ENCODE peak calls at places on chromosomes 4 and X, in nine cellular contexts. O is K562, B is uterus, N is adrenal gland, Q is lower lobe of right lung, W is IMR-90, Y is tibial nerve, M is right lobe of liver, S is left ventricle myocardium inferior. P is an unnamed sample. For H3K4me1, the result is how much of the 10 kb centered on the place peaks cover.

GRCh38 chr4:924107-925096 is 7.7 kb downstream of the GAK start:
- DNase-seq in Q (no peak), N (no peak), W (peak), S (no peak), Y (no peak), B (no peak), M (no peak), O (peak), P (peak)

GRCh38 chrX:149060921-149061320 is 444.2 kb downstream of the IDS start:
- DNase-seq in Q (no peak), Y (no peak), B (no peak), N (no peak), M (no peak), S (no peak), O (no peak), W (no peak), P (peak)

GRCh38 chr4:188372051-188372450 is 232.8 kb downstream of the TRIML1 start:
- DNase-seq in O (no peak), B (no peak), Q (no peak), Y (no peak), S (no peak), N (no peak), M (no peak), W (peak), P (peak)

GRCh38 chr4:8773124-8773931 is 98.3 kb downstream of the HMX1 start:
- DNase-seq in Y (no peak), O (no peak), N (no peak), B (no peak), Q (peak), W (no peak), M (no peak), S (peak), P (no peak)

GRCh38 chr4:164440196-164440595 is 313.7 kb upstream of the SMIM31 start:
- DNase-seq in B (no peak), N (no peak), O (no peak), S (no peak), M (no peak), Q (no peak), W (peak), Y (no peak), P (peak)

GRCh38 chrX:105706041-105706440 is 116.3 kb upstream of the NRK start:
- DNase-seq in Y (no peak), S (no peak), W (no peak), O (no peak), N (no peak), M (no peak), Q (no peak), B (no peak), P (peak)

GRCh38 chr4:74278490-74278889 is 29.8 kb upstream of the EPGN start:
- DNase-seq in Q (no peak), M (no peak), Y (no peak), N (peak), B (no peak), S (no peak), W (no peak), O (peak), P (no peak)

GRCh38 chr4:106160560-106160959 is 155.4 kb downstream of the TBCK start:
- DNase-seq in M (no peak), B (no peak), Y (no peak), S (no peak), N (no peak), Q (no peak), W (peak), O (no peak), P (no peak)

GRCh38 chr4:170682511-170682910 is 592.8 kb upstream of the AADAT start:
- DNase-seq in B (no peak), N (no peak), W (no peak), O (no peak), M (no peak), Y (no peak), S (no peak), Q (no peak), P (no peak)

GRCh38 chr4:167000141-167000852 is 234.0 kb downstream of the SPOCK3 start:
- DNase-seq in B (no peak), N (no peak), Q (no peak), Y (no peak), W (no peak), M (no peak), S (no peak), O (no peak), P (peak)

GRCh38 chrX:140507223-140507981 is 2.5 kb upstream of the SOX3 start:
- DNase-seq in O (no peak), B (no peak), S (no peak), M (no peak), N (no peak), W (no peak), Q (no peak), Y (no peak), P (peak)

GRCh38 chrX:130523460-130524394 is 121.9 kb downstream of the RBMX2 start:
- DNase-seq in Q (peak), B (peak), Y (peak), N (peak), S (peak), M (no peak), W (no peak), O (peak), P (no peak)

GRCh38 chr4:115664285-115664684 is 550.9 kb upstream of the NDST4 start:
- DNase-seq in B (no peak), S (no peak), O (no peak), Q (no peak), M (no peak), W (no peak), Y (no peak), N (no peak), P (no peak)

GRCh38 chr4:4818440-4819212 is 40.8 kb upstream of the MSX1 start:
- DNase-seq in W (no peak), B (no peak), N (no peak), Y (no peak), Q (no peak), S (no peak), O (no peak), M (no peak), P (no peak)

GRCh38 chrX:3299626-3300025 is 46.8 kb downstream of the MXRA5 start:
- DNase-seq in B (no peak), W (peak), N (no peak), M (no peak), S (no peak), Q (no peak), O (no peak), Y (no peak), P (no peak)

DNA sequence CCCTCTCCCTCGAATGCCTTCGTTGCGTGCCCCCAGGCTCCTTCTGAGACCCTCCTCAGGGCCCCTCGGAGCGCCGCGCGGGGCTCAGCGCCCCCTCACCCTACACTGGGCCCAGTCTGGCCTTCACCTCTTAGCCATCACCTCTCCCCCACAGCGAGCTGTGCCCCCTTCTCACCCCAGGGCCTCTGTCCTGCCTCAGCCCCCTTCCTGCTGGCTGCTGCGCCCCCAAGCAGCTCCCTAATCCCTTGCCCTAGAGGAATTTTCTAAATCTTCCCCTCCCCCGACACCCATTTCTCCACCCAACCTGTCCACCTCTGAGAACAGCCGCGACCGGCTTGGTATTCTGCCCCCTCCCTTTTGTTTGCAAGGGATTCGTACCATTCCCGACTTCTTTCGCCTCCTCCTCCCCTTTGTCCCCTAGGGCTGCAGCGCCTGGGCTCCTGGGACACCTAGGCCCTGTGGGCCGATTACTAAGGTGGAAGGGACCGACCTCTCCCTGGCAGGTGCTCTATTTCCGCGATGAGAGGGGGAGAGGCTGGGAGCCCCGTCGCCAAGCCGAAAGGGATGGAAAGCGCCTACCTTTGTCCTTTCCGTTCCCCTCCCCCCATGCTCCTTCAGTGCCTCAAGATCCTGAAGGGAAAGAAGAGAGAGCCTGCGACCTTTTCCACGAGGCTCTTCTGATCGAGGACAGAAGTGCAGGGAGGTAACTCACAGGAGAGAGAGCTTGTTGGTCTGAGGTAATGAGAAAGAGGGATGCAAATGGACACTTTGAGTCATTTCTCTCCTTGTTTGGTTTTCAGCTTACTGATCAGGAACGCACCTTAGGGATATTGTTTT is 10.9 kb downstream of the DLG3 start:
- DNase-seq in N (no peak), Q (no peak), Y (no peak), B (no peak), S (no peak), O (no peak), M (no peak), W (no peak), P (no peak)
- H3K27ac ChIP-seq in N (peak), Q (peak), Y (peak), B (peak), S (peak), O (peak), M (no peak), W (peak), P (no peak)

GRCh38 chr4:76090241-76090691 is 15.8 kb downstream of the ART3 start:
- DNase-seq in W (peak), Q (no peak), S (no peak), O (peak), Y (no peak), B (no peak), M (no peak), N (peak), P (peak)

GRCh38 chr4:76095568-76095967 is 21.1 kb downstream of the ART3 start:
- DNase-seq in M (no peak), W (no peak), B (no peak), Q (no peak), N (no peak), O (no peak), S (no peak), Y (no peak), P (peak)

GRCh38 chr4:76087007-76087769 is 12.7 kb downstream of the ART3 start:
- DNase-seq in Q (no peak), N (peak), M (peak), W (peak), S (peak), B (no peak), Y (no peak), O (peak), P (peak)

GRCh38 chr4:76088719-76089118 is 14.2 kb downstream of the ART3 start:
- DNase-seq in W (no peak), B (no peak), Y (no peak), N (no peak), M (no peak), O (no peak), S (no peak), Q (no peak), P (no peak)

DNA sequence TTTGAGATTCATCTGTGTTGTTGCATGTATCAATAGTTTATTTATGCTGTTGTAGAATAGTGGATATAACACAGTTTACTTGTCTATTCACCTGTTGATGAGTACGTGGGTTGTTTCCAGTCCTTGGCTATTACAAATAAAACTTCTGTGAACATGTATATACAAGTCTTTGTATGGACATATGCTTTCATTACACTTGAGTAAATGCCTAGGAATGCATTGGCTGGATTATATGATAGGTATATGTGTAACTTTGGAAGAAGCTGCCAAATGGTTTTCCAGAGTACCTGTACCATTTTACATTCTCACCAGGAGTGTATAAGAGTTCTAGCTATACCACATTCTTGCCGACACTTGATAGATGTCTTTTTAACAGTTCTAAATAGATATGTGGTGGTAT is 16.5 kb downstream of the ART3 start:
- DNase-seq in B (no peak), Q (no peak), W (no peak), S (no peak), N (no peak), M (no peak), Y (no peak), O (no peak), P (peak)
- H3K4me1 ChIP-seq in B (under half), Q (under half), W (under half), S (under half), N (under half), M (under half), Y (under half), O (under half), P (under half)

DNA sequence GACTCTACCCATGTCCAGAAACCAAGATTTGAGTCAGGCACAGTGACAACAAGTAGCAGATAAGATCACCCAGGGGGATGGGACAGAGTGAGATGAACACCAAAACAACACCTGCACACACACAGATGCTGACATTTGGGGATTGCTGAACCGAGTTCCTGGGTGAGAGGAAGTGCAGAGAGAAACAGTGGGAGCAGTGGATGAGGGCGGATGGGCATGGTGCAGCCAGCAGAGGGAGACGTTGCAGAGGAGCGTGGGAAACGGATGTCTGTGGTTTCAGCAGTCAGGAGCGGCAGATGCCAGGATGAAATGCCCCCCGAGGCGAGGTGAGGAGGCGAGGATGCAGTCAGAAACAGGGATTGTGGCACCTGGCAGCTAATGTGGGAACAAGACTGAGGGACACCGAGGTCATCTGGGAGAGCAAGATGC is 78.6 kb upstream of the STS start:
- DNase-seq in B (no peak), W (no peak), N (no peak), M (no peak), Y (no peak), O (no peak), Q (no peak), S (no peak), P (no peak)
- TF ChIP-seq CTCF in B (no peak), W (no peak), N (no peak), M (no peak), Y (no peak), O (no peak), Q (no peak), S (no peak), P (peak)

GRCh38 chrX:136176399-136176825 is 29.1 kb downstream of the FHL1 start:
- DNase-seq in Y (no peak), B (peak), S (no peak), O (no peak), M (no peak), Q (no peak), N (peak), W (peak), P (peak)
- H3K27ac ChIP-seq in Y (peak), B (peak), S (peak), O (no peak), M (no peak), Q (peak), N (peak), W (peak), P (no peak)

DNA sequence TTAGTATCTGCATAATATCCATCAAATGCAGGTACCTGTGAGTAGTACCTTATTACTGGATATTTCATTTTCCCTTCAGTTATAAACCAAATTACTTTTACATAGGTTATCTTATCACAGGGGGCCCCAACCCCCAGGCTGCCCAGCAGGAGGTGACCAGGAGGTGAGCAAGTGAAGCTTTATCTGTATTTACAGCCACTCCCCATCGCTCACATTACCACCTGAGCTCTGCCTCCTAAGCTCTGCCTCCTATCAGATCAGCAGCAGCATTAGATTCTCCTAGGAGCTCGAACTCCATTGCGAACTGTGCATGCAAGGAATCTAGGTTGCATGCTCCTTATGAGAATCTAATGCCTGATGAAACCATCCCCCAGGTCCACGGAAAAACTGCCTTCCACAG is 6.3 kb downstream of the PRSS12 start:
- DNase-seq in B (no peak), N (no peak), M (no peak), W (no peak), Y (no peak), O (no peak), S (no peak), Q (no peak), P (no peak)
- H3K4me1 ChIP-seq in B (under half), N (under half), M (under half), W (under half), Y (under half), O (under half), S (under half), Q (under half), P (under half)

GRCh38 chrX:153052534-153052933 is 3.7 kb upstream of the PNMA3 start:
- DNase-seq in M (no peak), W (no peak), S (no peak), O (no peak), N (no peak), Q (no peak), B (no peak), Y (no peak), P (no peak)
- TF ChIP-seq CTCF in M (no peak), W (no peak), S (no peak), O (no peak), N (no peak), Q (no peak), B (no peak), Y (no peak), P (peak)

GRCh38 chrX:38661561-38661960 is 100.2 kb downstream of the TSPAN7 start:
- DNase-seq in O (no peak), S (no peak), Q (no peak), W (no peak), B (no peak), N (no peak), M (no peak), Y (no peak), P (no peak)

GRCh38 chrX:38657562-38657961 is 96.2 kb downstream of the TSPAN7 start:
- DNase-seq in Y (no peak), M (no peak), N (no peak), B (no peak), W (no peak), O (no peak), S (no peak), Q (no peak), P (no peak)

GRCh38 chrX:38664285-38664684 is 102.9 kb downstream of the TSPAN7 start:
- DNase-seq in B (no peak), W (peak), M (no peak), Y (no peak), N (peak), Q (no peak), O (peak), S (no peak), P (peak)

GRCh38 chrX:38662640-38663039 is 101.3 kb downstream of the TSPAN7 start:
- DNase-seq in W (no peak), S (no peak), M (no peak), Q (no peak), O (no peak), B (no peak), Y (no peak), N (peak), P (no peak)

DNA sequence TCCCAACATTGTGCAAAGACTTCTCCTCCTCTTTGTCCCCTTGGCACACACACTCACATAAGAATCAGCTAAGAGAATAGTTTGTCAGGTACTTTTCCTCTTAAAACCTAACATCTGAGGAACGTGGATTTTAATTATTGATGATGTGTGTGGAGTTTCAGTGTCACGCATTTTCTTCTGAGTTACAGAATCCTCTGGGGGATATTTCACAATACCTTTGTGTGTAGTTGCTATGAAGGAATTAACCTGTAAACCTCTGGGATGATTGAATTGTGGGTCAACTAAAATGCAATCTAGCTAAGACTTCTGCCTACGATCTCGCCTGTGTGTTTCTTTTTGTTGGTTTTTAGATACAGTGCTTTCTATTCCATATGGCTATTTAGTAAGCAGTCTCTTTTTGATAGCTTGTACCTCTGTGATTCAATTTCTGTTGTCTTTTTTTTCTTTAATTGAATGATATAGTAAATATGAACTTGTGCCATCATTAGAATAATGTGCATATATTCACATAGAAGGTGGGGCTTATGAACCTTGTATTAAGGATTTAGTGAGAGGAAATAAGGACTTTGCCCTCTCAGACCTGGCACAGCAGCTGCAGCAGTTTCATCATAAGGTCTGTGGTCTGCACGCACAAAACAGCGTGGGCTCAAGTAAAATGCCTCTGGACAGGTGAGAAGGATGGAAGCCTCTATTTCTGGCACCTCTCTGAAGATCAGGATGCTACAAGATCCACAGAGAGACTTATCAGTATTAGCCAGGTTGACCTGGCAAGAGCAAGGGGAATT is 99.2 kb downstream of the TSPAN7 start:
- DNase-seq in O (no peak), Y (no peak), B (no peak), N (no peak), M (peak), Q (no peak), W (no peak), S (no peak), P (no peak)
- H3K27ac ChIP-seq in O (no peak), Y (no peak), B (no peak), N (no peak), M (no peak), Q (no peak), W (no peak), S (no peak), P (no peak)

GRCh38 chr4:98452091-98452490 is 190.9 kb downstream of the RAP1GDS1 start:
- DNase-seq in O (no peak), S (no peak), W (peak), Y (no peak), M (no peak), N (no peak), Q (no peak), B (no peak), P (no peak)

GRCh38 chr4:98444371-98444770 is 183.2 kb downstream of the RAP1GDS1 start:
- DNase-seq in M (no peak), Q (no peak), S (no peak), N (no peak), B (no peak), W (no peak), Y (no peak), O (no peak), P (no peak)

GRCh38 chr4:98446499-98447375 is 185.6 kb downstream of the RAP1GDS1 start:
- DNase-seq in N (peak), W (peak), B (no peak), Q (peak), O (no peak), M (no peak), S (no peak), Y (no peak), P (peak)

GRCh38 chr4:98448923-98449322 is 187.7 kb downstream of the RAP1GDS1 start:
- DNase-seq in Q (no peak), N (peak), O (no peak), Y (no peak), W (no peak), M (no peak), S (no peak), B (no peak), P (peak)

GRCh38 chr4:98447648-98448047 is 186.5 kb downstream of the RAP1GDS1 start:
- DNase-seq in M (no peak), B (no peak), O (no peak), S (no peak), N (no peak), W (no peak), Q (no peak), Y (no peak), P (no peak)
- H3K4me1 ChIP-seq in M (under half), B (under half), O (under half), S (under half), N (under half), W (under half), Q (under half), Y (under half), P (under half)